ENCODE peak calls at places on chromosomes 13 and 19, in four cellular contexts. One of them, this sample, is unnamed.

GRCh38 chr19:44900328-44901244 is 5.0 kb upstream of the APOE start:
- DNase-seq in neuronal stem cell: no peak
- DNase-seq in AG04449: no peak
- DNase-seq in EL: no peak
- DNase-seq in this sample: peak

GRCh38 chr13:77853701-77854100 is 64.9 kb downstream of the EDNRB start:
- DNase-seq in AG04449: no peak
- DNase-seq in neuronal stem cell: peak
- DNase-seq in EL: no peak
- DNase-seq in this sample: no peak

GRCh38 chr19:13788991-13789390 is 6.3 kb upstream of the ZSWIM4 start:
- DNase-seq in EL: peak
- DNase-seq in neuronal stem cell: no peak
- DNase-seq in AG04449: peak
- DNase-seq in this sample: peak

GRCh38 chr19:17235618-17236413 is 9.8 kb downstream of the OCEL1 start:
- DNase-seq in EL: peak
- DNase-seq in neuronal stem cell: peak
- DNase-seq in AG04449: no peak
- DNase-seq in this sample: peak

GRCh38 chr13:28466151-28466550 is 28.8 kb downstream of the FLT1 start:
- DNase-seq in EL: no peak
- DNase-seq in neuronal stem cell: no peak
- DNase-seq in AG04449: no peak
- DNase-seq in this sample: no peak

GRCh38 chr19:28508666-28509065 is 704.3 kb downstream of the UQCRFS1 start:
- DNase-seq in neuronal stem cell: no peak
- DNase-seq in EL: no peak
- DNase-seq in AG04449: no peak
- DNase-seq in this sample: no peak

GRCh38 chr13:26425439-26426358 is 131.8 kb upstream of the WASF3 start:
- DNase-seq in EL: peak
- DNase-seq in neuronal stem cell: no peak
- DNase-seq in AG04449: no peak
- DNase-seq in this sample: peak

GRCh38 chr19:13143135-13143534 is 7.0 kb downstream of the STX10 start:
- DNase-seq in neuronal stem cell: no peak
- DNase-seq in AG04449: no peak
- DNase-seq in EL: peak
- DNase-seq in this sample: no peak

GRCh38 chr13:37905736-37906135 is 36.2 kb upstream of the TRPC4 start:
- DNase-seq in EL: peak
- DNase-seq in AG04449: no peak
- DNase-seq in neuronal stem cell: no peak
- DNase-seq in this sample: no peak

GRCh38 chr13:107018285-107018684 is 450.3 kb upstream of the ARGLU1 start:
- DNase-seq in AG04449: no peak
- DNase-seq in EL: no peak
- DNase-seq in neuronal stem cell: no peak
- DNase-seq in this sample: no peak

GRCh38 chr13:86831084-86831483 is 840.1 kb upstream of the SLITRK5 start:
- DNase-seq in neuronal stem cell: no peak
- DNase-seq in EL: no peak
- DNase-seq in AG04449: no peak
- DNase-seq in this sample: no peak

GRCh38 chr19:32322541-32322940 is 22.9 kb upstream of the ZNF507 start:
- DNase-seq in neuronal stem cell: no peak
- DNase-seq in EL: no peak
- DNase-seq in AG04449: no peak
- DNase-seq in this sample: no peak

GRCh38 chr13:34627905-34628682 is 314.0 kb upstream of the NBEA start:
- DNase-seq in AG04449: no peak
- DNase-seq in neuronal stem cell: no peak
- DNase-seq in EL: no peak
- DNase-seq in this sample: no peak

GRCh38 chr13:112625698-112626097 is 37.7 kb upstream of the TUBGCP3 start:
- DNase-seq in AG04449: no peak
- DNase-seq in EL: no peak
- DNase-seq in neuronal stem cell: no peak
- DNase-seq in this sample: no peak

GRCh38 chr19:16100524-16100923 is 11.2 kb upstream of the RAB8A start:
- DNase-seq in neuronal stem cell: no peak
- DNase-seq in AG04449: no peak
- DNase-seq in EL: no peak
- DNase-seq in this sample: no peak

GRCh38 chr19:7521551-7522071 is 813 bp upstream of the MCOLN1 start:
- DNase-seq in neuronal stem cell: no peak
- DNase-seq in EL: no peak
- DNase-seq in AG04449: no peak
- DNase-seq in this sample: no peak

GRCh38 chr19:34336781-34337271 is 28.2 kb upstream of the GPI start:
- DNase-seq in AG04449: no peak
- DNase-seq in neuronal stem cell: no peak
- DNase-seq in EL: peak
- DNase-seq in this sample: no peak

GRCh38 chr13:80612804-80613203 is 271.9 kb upstream of the SPRY2 start:
- DNase-seq in AG04449: no peak
- DNase-seq in EL: no peak
- DNase-seq in neuronal stem cell: peak
- DNase-seq in this sample: no peak

GRCh38 chr13:76012091-76012721 is 376.1 kb downstream of the LMO7 start:
- DNase-seq in EL: peak
- DNase-seq in AG04449: no peak
- DNase-seq in neuronal stem cell: no peak
- DNase-seq in this sample: no peak

GRCh38 chr19:38663957-38664502 is 16.6 kb downstream of the ACTN4 start:
- DNase-seq in AG04449: no peak
- DNase-seq in EL: no peak
- DNase-seq in neuronal stem cell: no peak
- DNase-seq in this sample: peak

GRCh38 chr13:111114362-111115050 is 604 bp upstream of the ARHGEF7 start:
- DNase-seq in neuronal stem cell: peak
- DNase-seq in EL: peak
- DNase-seq in AG04449: no peak
- DNase-seq in this sample: no peak

GRCh38 chr19:29645491-29645867 is 19.8 kb upstream of the PLEKHF1 start:
- DNase-seq in EL: no peak
- DNase-seq in AG04449: no peak
- DNase-seq in neuronal stem cell: no peak
- DNase-seq in this sample: no peak

This sample was measured in osteoblast.